ENCODE peak calls at places on chromosome 14, in five cellular contexts. One of them, this sample, is unnamed.

GRCh38 chr14:22178330-22178981 is 410.6 kb downstream of the DAD1 start:
- DNase-seq in K562: no peak
- DNase-seq in GM12891: no peak
- DNase-seq in GM12878: no peak
- DNase-seq in H1: no peak
- DNase-seq in this sample: no peak

GRCh38 chr14:77738559-77739250 is 22.3 kb downstream of the SNW1 start:
- DNase-seq in K562: no peak
- DNase-seq in GM12891: no peak
- DNase-seq in GM12878: no peak
- DNase-seq in H1: no peak
- DNase-seq in this sample: no peak

GRCh38 chr14:68705741-68706283 is 87.1 kb downstream of the ZFP36L1 start:
- DNase-seq in K562: no peak
- DNase-seq in GM12891: no peak
- DNase-seq in GM12878: no peak
- DNase-seq in H1: no peak
- DNase-seq in this sample: no peak

GRCh38 chr14:40599726-40600125 is 1007.0 kb upstream of the LRFN5 start:
- DNase-seq in K562: no peak
- DNase-seq in GM12891: no peak
- DNase-seq in GM12878: no peak
- DNase-seq in H1: no peak
- DNase-seq in this sample: no peak

GRCh38 chr14:64715146-64715627 is 11.0 kb downstream of the PLEKHG3 start:
- DNase-seq in K562: no peak
- DNase-seq in GM12891: no peak
- DNase-seq in GM12878: no peak
- DNase-seq in H1: no peak
- DNase-seq in this sample: no peak

GRCh38 chr14:63474844-63475243 is 68.3 kb downstream of the PPP2R5E start:
- DNase-seq in K562: no peak
- DNase-seq in GM12891: no peak
- DNase-seq in GM12878: no peak
- DNase-seq in H1: no peak
- DNase-seq in this sample: no peak

GRCh38 chr14:104373055-104373854 is 206.3 kb upstream of the C14orf180 start:
- DNase-seq in K562: no peak
- DNase-seq in GM12891: no peak
- DNase-seq in GM12878: no peak
- DNase-seq in H1: no peak
- DNase-seq in this sample: no peak

GRCh38 chr14:55297611-55298323 is 26.5 kb downstream of the FBXO34 start:
- DNase-seq in K562: no peak
- DNase-seq in GM12891: peak; percentile 19
- DNase-seq in GM12878: no peak
- DNase-seq in H1: no peak
- DNase-seq in this sample: no peak

GRCh38 chr14:105210266-105211025 is 29.3 kb upstream of the NUDT14 start:
- DNase-seq in K562: no peak
- DNase-seq in GM12891: no peak
- DNase-seq in GM12878: no peak
- DNase-seq in H1: no peak
- DNase-seq in this sample: no peak

GRCh38 chr14:69673578-69674305 is 62.3 kb downstream of the SUSD6 start:
- DNase-seq in K562: no peak
- DNase-seq in GM12891: no peak
- DNase-seq in GM12878: no peak
- DNase-seq in H1: no peak
- DNase-seq in this sample: no peak

GRCh38 chr14:24070285-24071143 is 848 bp upstream of the CPNE6 start:
- DNase-seq in K562: no peak
- DNase-seq in GM12891: no peak
- DNase-seq in GM12878: no peak
- DNase-seq in H1: no peak
- DNase-seq in this sample: no peak

GRCh38 chr14:93269341-93270068 is 62.4 kb downstream of the UBR7 start:
- DNase-seq in K562: peak; percentile 16
- DNase-seq in GM12891: no peak
- DNase-seq in GM12878: no peak
- DNase-seq in H1: no peak
- DNase-seq in this sample: no peak
- TF ChIP-seq TAF1 in K562: no peak
- TF ChIP-seq TAF1 in GM12891: no peak
- TF ChIP-seq TAF1 in GM12878: no peak
- TF ChIP-seq TAF1 in H1: no peak
- TF ChIP-seq TAF1 in this sample: no peak

GRCh38 chr14:101821528-101821927 is 60.0 kb downstream of the PPP2R5C start:
- DNase-seq in K562: no peak
- DNase-seq in GM12891: no peak
- DNase-seq in GM12878: no peak
- DNase-seq in H1: no peak
- DNase-seq in this sample: no peak

GRCh38 chr14:101824339-101824727 is 62.8 kb downstream of the PPP2R5C start:
- DNase-seq in K562: no peak
- DNase-seq in GM12891: no peak
- DNase-seq in GM12878: no peak
- DNase-seq in H1: no peak
- DNase-seq in this sample: no peak

GRCh38 chr14:101823081-101823480 is 61.6 kb downstream of the PPP2R5C start:
- DNase-seq in K562: no peak
- DNase-seq in GM12891: no peak
- DNase-seq in GM12878: no peak
- DNase-seq in H1: no peak
- DNase-seq in this sample: no peak

GRCh38 chr14:101825797-101826196 is 64.3 kb downstream of the PPP2R5C start:
- DNase-seq in K562: no peak
- DNase-seq in GM12891: no peak
- DNase-seq in GM12878: no peak
- DNase-seq in H1: no peak
- DNase-seq in this sample: no peak

GRCh38 chr14:101823511-101824120 is 62.1 kb downstream of the PPP2R5C start:
- DNase-seq in K562: no peak
- DNase-seq in GM12891: no peak
- DNase-seq in GM12878: peak; percentile 68
- DNase-seq in H1: no peak
- DNase-seq in this sample: no peak
- TF ChIP-seq POLR2A in K562: no peak
- TF ChIP-seq POLR2A in GM12891: peak; percentile 69
- TF ChIP-seq POLR2A in GM12878: no peak
- TF ChIP-seq POLR2A in H1: no peak
- TF ChIP-seq POLR2A in this sample: peak; percentile 46

DNA sequence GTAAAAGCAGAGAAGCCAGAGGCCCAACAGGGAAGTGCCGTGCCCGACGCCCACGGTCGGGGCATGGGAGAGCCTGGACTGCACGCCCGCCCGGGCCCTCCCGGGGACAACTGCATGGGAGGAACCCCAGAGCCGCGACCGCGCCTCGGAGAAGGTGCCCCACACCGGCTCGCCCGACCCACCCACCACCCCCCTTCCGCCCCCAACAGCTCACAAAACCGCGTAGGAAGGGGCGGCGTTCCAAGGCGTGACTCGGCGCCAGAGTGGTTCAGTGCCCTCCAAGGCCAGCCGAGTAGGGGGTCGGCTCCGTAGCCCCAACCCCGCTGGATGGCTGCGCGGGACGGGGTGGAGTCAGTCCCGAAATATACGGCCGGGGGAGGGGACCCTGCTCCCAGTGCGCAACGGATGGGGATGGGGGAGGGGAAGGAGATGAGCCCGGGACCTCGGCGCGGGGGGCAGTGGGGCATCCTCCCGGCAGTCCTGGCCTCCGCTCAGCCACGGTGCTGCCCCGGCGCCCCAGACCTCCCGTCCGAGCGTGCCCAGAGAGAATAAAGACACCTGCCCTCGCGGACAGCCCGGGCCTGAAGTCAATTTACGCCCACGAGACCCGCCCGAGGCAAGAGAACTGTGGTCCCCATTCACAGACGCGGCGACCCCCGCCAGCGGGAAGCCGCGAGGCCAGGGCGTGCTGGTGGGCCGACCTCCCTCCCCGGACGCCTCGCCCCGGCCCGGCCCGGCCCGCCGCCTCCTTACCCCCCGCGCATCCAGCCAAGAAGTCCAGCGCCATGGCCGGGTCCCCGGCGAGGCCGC is 593 bp downstream of the SLC25A29 start:
- DNase-seq in K562: peak; percentile 25
- DNase-seq in GM12891: no peak
- DNase-seq in GM12878: no peak
- DNase-seq in H1: peak; percentile 69
- DNase-seq in this sample: no peak
- TF ChIP-seq TAF1 in K562: no peak
- TF ChIP-seq TAF1 in GM12891: no peak
- TF ChIP-seq TAF1 in GM12878: no peak
- TF ChIP-seq TAF1 in H1: no peak
- TF ChIP-seq TAF1 in this sample: no peak

GRCh38 chr14:80572666-80573065 is 361.4 kb upstream of the DIO2 start:
- DNase-seq in K562: no peak
- DNase-seq in GM12891: no peak
- DNase-seq in GM12878: no peak
- DNase-seq in H1: no peak
- DNase-seq in this sample: no peak

GRCh38 chr14:80575763-80576162 is 364.5 kb upstream of the DIO2 start:
- DNase-seq in K562: no peak
- DNase-seq in GM12891: no peak
- DNase-seq in GM12878: no peak
- DNase-seq in H1: no peak
- DNase-seq in this sample: no peak

GRCh38 chr14:80576401-80576800 is 365.1 kb upstream of the DIO2 start:
- DNase-seq in K562: no peak
- DNase-seq in GM12891: no peak
- DNase-seq in GM12878: no peak
- DNase-seq in H1: no peak
- DNase-seq in this sample: no peak

GRCh38 chr14:80567905-80568512 is 356.7 kb upstream of the DIO2 start:
- DNase-seq in K562: no peak
- DNase-seq in GM12891: no peak
- DNase-seq in GM12878: no peak
- DNase-seq in H1: no peak
- DNase-seq in this sample: no peak

DNA sequence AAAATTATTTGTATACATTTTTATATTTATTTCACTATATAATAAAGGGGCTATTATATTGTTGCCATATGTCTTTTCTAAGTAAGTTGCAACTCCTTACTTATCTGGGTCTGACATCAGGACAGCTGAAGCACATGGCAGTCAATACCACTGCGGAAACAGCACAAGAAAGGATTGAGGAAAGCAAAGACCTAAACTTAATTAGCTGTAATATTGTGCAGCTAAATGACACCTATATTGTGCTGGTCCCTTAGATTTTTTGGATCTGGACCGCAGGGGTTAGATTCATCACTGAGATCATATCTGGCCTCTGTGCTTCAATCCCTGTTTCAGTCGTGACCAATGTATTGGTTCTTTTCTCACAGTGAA is 359.6 kb upstream of the DIO2 start:
- DNase-seq in K562: no peak
- DNase-seq in GM12891: no peak
- DNase-seq in GM12878: no peak
- DNase-seq in H1: no peak
- DNase-seq in this sample: no peak
- TF ChIP-seq POLR2A in K562: no peak
- TF ChIP-seq POLR2A in GM12891: no peak
- TF ChIP-seq POLR2A in GM12878: no peak
- TF ChIP-seq POLR2A in H1: no peak
- TF ChIP-seq POLR2A in this sample: no peak

DNA sequence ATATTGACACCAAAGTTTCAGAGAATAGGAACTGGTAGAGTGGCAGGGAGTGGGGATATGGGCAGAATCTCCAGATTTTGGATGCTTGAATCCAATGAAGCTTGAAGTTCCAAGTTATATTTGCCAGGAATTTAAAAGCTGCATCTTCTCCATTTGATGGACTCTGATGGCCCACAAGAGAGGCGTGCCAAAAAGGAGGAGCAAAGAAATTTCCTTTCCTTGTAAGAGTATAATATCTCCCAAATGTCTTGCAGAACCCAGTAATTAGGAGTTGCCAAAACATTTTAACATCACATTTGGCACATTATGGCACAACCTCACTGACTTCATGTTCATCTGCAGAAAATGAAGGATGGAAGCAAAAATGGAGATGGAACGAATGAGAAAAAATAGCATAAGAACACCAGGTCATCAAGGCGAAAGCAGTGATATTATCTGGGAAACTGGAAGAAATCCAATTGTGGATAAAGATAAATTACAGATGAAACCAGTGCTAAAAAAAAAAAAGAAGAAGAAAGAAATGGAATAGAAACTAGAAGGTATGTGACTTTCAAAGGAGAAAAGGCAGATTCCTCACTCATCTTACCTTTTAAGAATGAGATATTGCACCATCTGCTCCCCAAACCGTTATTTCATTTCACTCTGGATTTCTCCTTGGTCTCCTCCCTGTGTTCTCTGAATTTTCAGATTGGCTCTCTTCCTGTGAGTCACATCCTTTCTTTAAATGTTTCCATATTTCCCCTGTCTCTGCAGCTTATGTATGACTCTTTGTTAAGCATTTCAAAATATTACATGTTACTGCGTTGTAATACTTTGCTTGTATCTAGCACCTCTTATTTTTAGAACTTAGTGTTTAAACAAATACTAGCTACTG is 13.5 kb upstream of the FLRT2 start:
- DNase-seq in K562: no peak
- DNase-seq in GM12891: no peak
- DNase-seq in GM12878: no peak
- DNase-seq in H1: no peak
- DNase-seq in this sample: no peak
- TF ChIP-seq TAF1 in K562: no peak
- TF ChIP-seq TAF1 in GM12891: no peak
- TF ChIP-seq TAF1 in GM12878: no peak
- TF ChIP-seq TAF1 in H1: no peak
- TF ChIP-seq TAF1 in this sample: no peak

GRCh38 chr14:70907172-70907995 is at the start of gene PCNX1:
- DNase-seq in K562: peak; percentile 86
- DNase-seq in GM12891: peak; percentile 88
- DNase-seq in GM12878: no peak
- DNase-seq in H1: peak; percentile 97
- DNase-seq in this sample: peak; percentile 82
- TF ChIP-seq POLR2A in K562: no peak
- TF ChIP-seq POLR2A in GM12891: no peak
- TF ChIP-seq POLR2A in GM12878: peak; percentile 72
- TF ChIP-seq POLR2A in H1: no peak
- TF ChIP-seq POLR2A in this sample: peak; percentile 61

DNA sequence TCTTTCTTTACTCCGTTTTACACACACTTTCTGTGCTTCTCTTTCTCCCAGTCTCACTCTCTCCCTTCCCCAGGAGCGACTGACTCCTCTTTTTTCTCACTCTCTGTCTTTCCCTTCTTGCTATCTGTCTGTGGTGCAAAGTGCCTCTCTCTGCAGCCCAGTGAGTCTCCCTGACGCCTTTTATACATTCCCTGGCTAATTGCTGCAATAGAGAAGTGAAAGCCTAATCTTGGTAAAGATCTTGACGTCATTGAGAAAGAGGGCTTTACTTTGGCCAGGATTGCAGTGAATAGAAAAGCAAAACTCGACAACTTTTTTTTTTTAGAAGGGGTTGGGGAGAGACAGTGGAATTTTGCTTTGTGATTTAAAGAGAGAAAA is 710 bp upstream of the DIO2 start:
- DNase-seq in K562: no peak
- DNase-seq in GM12891: no peak
- DNase-seq in GM12878: no peak
- DNase-seq in H1: no peak
- DNase-seq in this sample: no peak
- TF ChIP-seq TAF1 in K562: no peak
- TF ChIP-seq TAF1 in GM12891: no peak
- TF ChIP-seq TAF1 in GM12878: no peak
- TF ChIP-seq TAF1 in H1: no peak
- TF ChIP-seq TAF1 in this sample: no peak

GRCh38 chr14:72621387-72622065 is 272.4 kb downstream of the DPF3 start:
- DNase-seq in K562: no peak
- DNase-seq in GM12891: no peak
- DNase-seq in GM12878: no peak
- DNase-seq in H1: peak; percentile 40
- DNase-seq in this sample: no peak
- TF ChIP-seq POLR2A in K562: no peak
- TF ChIP-seq POLR2A in GM12891: no peak
- TF ChIP-seq POLR2A in GM12878: no peak
- TF ChIP-seq POLR2A in H1: no peak
- TF ChIP-seq POLR2A in this sample: no peak

This sample was measured in GM12892.